ENCODE peak calls at places on chromosomes 12 and 14, in ten cellular contexts. B is NCI-H2029 treated with DMSO at 0.1 percent for 48 hours; T is OCI-M1; A is stimulated activated CD8-positive, alpha-beta memory T cell treated with anti-CD3 and anti-CD28 coated beads, Interleukin-4, amount 100 ng/mL, for 24 hours; W is PC-3; V is NCI-H1092; Q is NCI-H510A; I is iris pigment epithelial cell; O is B cell; R is AG08395. U is an unnamed sample.

GRCh38 chr14:100915582-100915981 is 12.1 kb upstream of the RTL1 start:
- DNase-seq in T (no peak), W (no peak), I (no peak), V (no peak), Q (no peak), R (no peak), A (no peak), B (no peak), O (no peak), U (no peak)

GRCh38 chr14:20195911-20196310 is 5.2 kb downstream of the OR11G2 start:
- DNase-seq in I (no peak), O (no peak), A (no peak), W (peak), R (no peak), V (no peak), T (peak), Q (no peak), B (no peak), U (no peak)

GRCh38 chr14:20413785-20414117 is 450 bp upstream of the TEP1 start:
- DNase-seq in T (peak), O (no peak), V (no peak), I (peak), A (no peak), B (no peak), R (no peak), Q (no peak), W (peak), U (no peak)

GRCh38 chr12:52495385-52495784 is 2.3 kb upstream of the KRT6A start:
- DNase-seq in O (no peak), Q (peak), R (no peak), V (peak), T (peak), B (peak), I (peak), W (peak), A (no peak), U (peak)

GRCh38 chr12:68743416-68743815 is 2.6 kb upstream of the SLC35E3 start:
- DNase-seq in Q (no peak), I (peak), T (no peak), V (no peak), R (no peak), A (no peak), B (no peak), O (no peak), W (no peak), U (no peak)

GRCh38 chr12:12810507-12811143 is 2.5 kb upstream of the DDX47 start:
- DNase-seq in Q (peak), B (peak), O (no peak), R (no peak), I (no peak), A (no peak), V (peak), W (peak), T (no peak), U (no peak)

GRCh38 chr12:18343708-18344107 is 82.4 kb downstream of the PIK3C2G start:
- DNase-seq in R (no peak), Q (no peak), B (no peak), T (no peak), O (no peak), A (no peak), W (no peak), I (no peak), V (no peak), U (no peak)

GRCh38 chr12:66813137-66813867 is 134.4 kb upstream of the GRIP1 start:
- DNase-seq in O (no peak), I (no peak), R (no peak), B (peak), V (no peak), T (no peak), A (no peak), Q (peak), W (peak), U (no peak)

GRCh38 chr14:33647385-33647786 is 303.5 kb downstream of the EGLN3 start:
- DNase-seq in R (peak), A (no peak), W (peak), B (no peak), T (no peak), Q (no peak), I (peak), V (no peak), O (no peak), U (no peak)

GRCh38 chr12:105920161-105920684 is 218.5 kb downstream of the NUAK1 start:
- DNase-seq in R (no peak), B (peak), W (no peak), O (no peak), Q (no peak), V (no peak), T (peak), I (no peak), A (no peak), U (no peak)

GRCh38 chr12:100564090-100564489 is 9.4 kb upstream of the GAS2L3 start:
- DNase-seq in W (no peak), B (no peak), R (no peak), T (no peak), I (no peak), A (no peak), O (no peak), V (no peak), Q (no peak), U (no peak)

GRCh38 chr12:29212682-29213397 is 63.8 kb downstream of the FAR2 start:
- DNase-seq in Q (no peak), T (no peak), V (no peak), I (no peak), O (no peak), W (no peak), B (no peak), R (peak), A (no peak), U (no peak)

GRCh38 chr12:4849024-4849594 is 60.6 kb upstream of the KCNA1 start:
- DNase-seq in R (peak), W (peak), V (no peak), A (no peak), Q (no peak), O (peak), I (peak), B (no peak), T (peak), U (no peak)

GRCh38 chr14:73850940-73851339 is 691 bp upstream of the PTGR2 start:
- DNase-seq in I (peak), T (peak), V (no peak), A (no peak), O (no peak), B (no peak), R (no peak), W (peak), Q (no peak), U (no peak)

GRCh38 chr12:12562585-12563245 is at the start of gene DUSP16:
- DNase-seq in W (peak), I (peak), R (peak), O (peak), A (peak), B (peak), Q (peak), V (peak), T (peak), U (peak)

U was measured in retina.